ENCODE peak calls at places on chromosome 4, in four cellular contexts. One of them, this sample, is unnamed.

GRCh38 chr4:127140306-127140705 is 492.5 kb upstream of the INTU start:
- DNase-seq in psoas muscle: no peak
- DNase-seq in NB4: no peak
- DNase-seq in bronchial epithelial cell: peak
- DNase-seq in this sample: no peak

GRCh38 chr4:169815606-169816005 is 57.9 kb upstream of the HPF1 start:
- DNase-seq in NB4: no peak
- DNase-seq in psoas muscle: no peak
- DNase-seq in bronchial epithelial cell: peak
- DNase-seq in this sample: no peak

GRCh38 chr4:137994858-137995257 is 247.3 kb downstream of the SLC7A11 start:
- DNase-seq in psoas muscle: no peak
- DNase-seq in bronchial epithelial cell: no peak
- DNase-seq in NB4: no peak
- DNase-seq in this sample: no peak

GRCh38 chr4:87011340-87012034 is 76.7 kb downstream of the AFF1 start:
- DNase-seq in NB4: peak
- DNase-seq in bronchial epithelial cell: peak
- DNase-seq in psoas muscle: no peak
- DNase-seq in this sample: no peak

GRCh38 chr4:80911458-80911857 is 119.0 kb upstream of the BMP3 start:
- DNase-seq in NB4: no peak
- DNase-seq in psoas muscle: no peak
- DNase-seq in bronchial epithelial cell: no peak
- DNase-seq in this sample: no peak

GRCh38 chr4:36332023-36332781 is 50.8 kb downstream of the DTHD1 start:
- DNase-seq in NB4: no peak
- DNase-seq in bronchial epithelial cell: no peak
- DNase-seq in psoas muscle: no peak
- DNase-seq in this sample: no peak

GRCh38 chr4:53656421-53656981 is 65.2 kb upstream of the LNX1 start:
- DNase-seq in NB4: no peak
- DNase-seq in psoas muscle: no peak
- DNase-seq in bronchial epithelial cell: no peak
- DNase-seq in this sample: no peak

GRCh38 chr4:86359944-86360478 is at the start of gene MAPK10:
- DNase-seq in bronchial epithelial cell: peak
- DNase-seq in psoas muscle: peak
- DNase-seq in NB4: peak
- DNase-seq in this sample: peak

GRCh38 chr4:90852232-90852631 is 725.0 kb downstream of the CCSER1 start:
- DNase-seq in psoas muscle: no peak
- DNase-seq in NB4: no peak
- DNase-seq in bronchial epithelial cell: no peak
- DNase-seq in this sample: no peak

GRCh38 chr4:6324461-6324998 is 54.9 kb downstream of the WFS1 start:
- DNase-seq in NB4: no peak
- DNase-seq in psoas muscle: no peak
- DNase-seq in bronchial epithelial cell: no peak
- DNase-seq in this sample: no peak

GRCh38 chr4:166318810-166319525 is 445.9 kb downstream of the TLL1 start:
- DNase-seq in bronchial epithelial cell: peak
- DNase-seq in psoas muscle: no peak
- DNase-seq in NB4: no peak
- DNase-seq in this sample: no peak

GRCh38 chr4:171484681-171485080 is 328.5 kb upstream of the GALNTL6 start:
- DNase-seq in NB4: no peak
- DNase-seq in psoas muscle: no peak
- DNase-seq in bronchial epithelial cell: peak
- DNase-seq in this sample: no peak

GRCh38 chr4:25401066-25401465 is 24.0 kb downstream of the ANAPC4 start:
- DNase-seq in psoas muscle: no peak
- DNase-seq in bronchial epithelial cell: peak
- DNase-seq in NB4: no peak
- DNase-seq in this sample: no peak

GRCh38 chr4:865121-865465 is 39.2 kb upstream of the CPLX1 start:
- DNase-seq in bronchial epithelial cell: no peak
- DNase-seq in psoas muscle: no peak
- DNase-seq in NB4: no peak
- DNase-seq in this sample: peak

GRCh38 chr4:46389301-46389761 is 597 bp downstream of the GABRA2 start:
- DNase-seq in bronchial epithelial cell: no peak
- DNase-seq in NB4: no peak
- DNase-seq in psoas muscle: no peak
- DNase-seq in this sample: no peak

GRCh38 chr4:26323807-26324206 is 3.0 kb downstream of the RBPJ start:
- DNase-seq in bronchial epithelial cell: no peak
- DNase-seq in NB4: no peak
- DNase-seq in psoas muscle: no peak
- DNase-seq in this sample: no peak

GRCh38 chr4:73309211-73309610 is 50.6 kb upstream of the ANKRD17 start:
- DNase-seq in psoas muscle: no peak
- DNase-seq in NB4: no peak
- DNase-seq in bronchial epithelial cell: peak
- DNase-seq in this sample: no peak

GRCh38 chr4:181870326-181870725 is 372.9 kb upstream of the TENM3 start:
- DNase-seq in bronchial epithelial cell: peak
- DNase-seq in psoas muscle: no peak
- DNase-seq in NB4: no peak
- DNase-seq in this sample: no peak

GRCh38 chr4:147833254-147833653 is 101.4 kb downstream of the ARHGAP10 start:
- DNase-seq in NB4: no peak
- DNase-seq in bronchial epithelial cell: peak
- DNase-seq in psoas muscle: no peak
- DNase-seq in this sample: no peak

GRCh38 chr4:182818926-182819730 is 98.1 kb downstream of the DCTD start:
- DNase-seq in bronchial epithelial cell: no peak
- DNase-seq in psoas muscle: no peak
- DNase-seq in NB4: no peak
- DNase-seq in this sample: no peak

GRCh38 chr4:82431026-82431745 is 796 bp downstream of the ENOPH1 start:
- DNase-seq in NB4: peak
- DNase-seq in psoas muscle: peak
- DNase-seq in bronchial epithelial cell: no peak
- DNase-seq in this sample: peak

GRCh38 chr4:36757623-36758311 is 476.4 kb downstream of the DTHD1 start:
- DNase-seq in psoas muscle: no peak
- DNase-seq in bronchial epithelial cell: peak
- DNase-seq in NB4: no peak
- DNase-seq in this sample: no peak

GRCh38 chr4:102883278-102883677 is 14.5 kb downstream of the CISD2 start:
- DNase-seq in bronchial epithelial cell: no peak
- DNase-seq in NB4: no peak
- DNase-seq in psoas muscle: no peak
- DNase-seq in this sample: no peak
- H3K4me3 ChIP-seq in bronchial epithelial cell: no peak
- H3K4me3 ChIP-seq in NB4: no peak
- H3K4me3 ChIP-seq in psoas muscle: no peak
- H3K4me3 ChIP-seq in this sample: no peak

GRCh38 chr4:16079046-16079445 is 4.8 kb downstream of the PROM1 start:
- DNase-seq in psoas muscle: no peak
- DNase-seq in bronchial epithelial cell: peak
- DNase-seq in NB4: no peak
- DNase-seq in this sample: no peak

GRCh38 chr4:16085822-16086221 is 2.0 kb upstream of the PROM1 start:
- DNase-seq in bronchial epithelial cell: no peak
- DNase-seq in NB4: no peak
- DNase-seq in psoas muscle: no peak
- DNase-seq in this sample: no peak

GRCh38 chr4:16083217-16084191 is at the start of gene PROM1:
- DNase-seq in NB4: no peak
- DNase-seq in bronchial epithelial cell: no peak
- DNase-seq in psoas muscle: no peak
- DNase-seq in this sample: peak

GRCh38 chr4:16082038-16082423 is 1.8 kb downstream of the PROM1 start:
- DNase-seq in psoas muscle: no peak
- DNase-seq in bronchial epithelial cell: no peak
- DNase-seq in NB4: no peak
- DNase-seq in this sample: no peak

DNA sequence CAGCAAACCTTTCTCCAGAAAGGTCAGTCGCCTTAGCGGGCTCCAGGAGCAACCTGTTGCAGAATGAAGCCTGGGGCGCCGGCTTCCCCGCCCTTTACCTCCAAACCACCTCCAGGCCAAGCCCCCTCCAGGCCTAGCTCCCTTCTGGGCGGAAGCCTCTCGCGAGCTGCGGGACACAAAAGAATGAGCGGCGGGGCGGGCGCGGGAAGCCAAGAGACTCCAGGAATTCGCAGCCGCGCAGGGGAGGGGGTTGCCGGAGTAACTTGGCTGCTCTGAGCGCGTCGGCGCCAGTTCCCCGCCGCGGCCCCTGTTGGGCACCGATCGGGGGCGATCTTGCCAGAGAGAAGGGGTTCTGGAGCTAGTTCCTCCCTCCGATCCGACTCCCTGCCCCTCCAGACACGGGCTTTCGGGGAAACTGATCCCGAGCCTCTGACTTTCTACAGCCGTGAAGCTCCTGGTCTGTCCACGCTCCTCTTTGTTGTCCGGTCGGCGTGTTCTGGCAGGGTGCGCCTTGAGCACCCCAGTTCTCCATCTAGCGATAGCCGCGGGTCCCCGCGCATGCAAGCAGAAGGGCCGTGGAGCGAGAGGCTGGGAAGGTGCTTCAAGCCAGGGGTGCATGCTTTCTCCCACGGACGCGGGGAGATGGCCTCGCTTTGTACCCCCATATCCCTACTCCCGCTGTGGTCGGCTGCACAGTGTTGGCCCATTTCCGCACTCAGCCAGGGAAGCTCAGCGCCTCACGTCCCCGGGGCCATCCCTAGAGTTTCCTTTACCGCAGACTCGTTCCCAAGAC is 1.2 kb downstream of the PROM1 start:
- DNase-seq in psoas muscle: no peak
- DNase-seq in bronchial epithelial cell: no peak
- DNase-seq in NB4: no peak
- DNase-seq in this sample: peak
- H3K4me3 ChIP-seq in psoas muscle: peak
- H3K4me3 ChIP-seq in bronchial epithelial cell: no peak
- H3K4me3 ChIP-seq in NB4: no peak
- H3K4me3 ChIP-seq in this sample: peak

GRCh38 chr4:13527192-13527982 is 16.9 kb downstream of the NKX3-2 start:
- DNase-seq in bronchial epithelial cell: no peak
- DNase-seq in psoas muscle: no peak
- DNase-seq in NB4: no peak
- DNase-seq in this sample: no peak

GRCh38 chr4:13529130-13529919 is 15.0 kb downstream of the NKX3-2 start:
- DNase-seq in psoas muscle: no peak
- DNase-seq in bronchial epithelial cell: no peak
- DNase-seq in NB4: peak
- DNase-seq in this sample: no peak

GRCh38 chr4:13528823-13529129 is 15.5 kb downstream of the NKX3-2 start:
- DNase-seq in bronchial epithelial cell: no peak
- DNase-seq in psoas muscle: no peak
- DNase-seq in NB4: no peak
- DNase-seq in this sample: no peak

GRCh38 chr4:13526658-13527057 is 17.6 kb downstream of the NKX3-2 start:
- DNase-seq in bronchial epithelial cell: no peak
- DNase-seq in NB4: no peak
- DNase-seq in psoas muscle: no peak
- DNase-seq in this sample: no peak

DNA sequence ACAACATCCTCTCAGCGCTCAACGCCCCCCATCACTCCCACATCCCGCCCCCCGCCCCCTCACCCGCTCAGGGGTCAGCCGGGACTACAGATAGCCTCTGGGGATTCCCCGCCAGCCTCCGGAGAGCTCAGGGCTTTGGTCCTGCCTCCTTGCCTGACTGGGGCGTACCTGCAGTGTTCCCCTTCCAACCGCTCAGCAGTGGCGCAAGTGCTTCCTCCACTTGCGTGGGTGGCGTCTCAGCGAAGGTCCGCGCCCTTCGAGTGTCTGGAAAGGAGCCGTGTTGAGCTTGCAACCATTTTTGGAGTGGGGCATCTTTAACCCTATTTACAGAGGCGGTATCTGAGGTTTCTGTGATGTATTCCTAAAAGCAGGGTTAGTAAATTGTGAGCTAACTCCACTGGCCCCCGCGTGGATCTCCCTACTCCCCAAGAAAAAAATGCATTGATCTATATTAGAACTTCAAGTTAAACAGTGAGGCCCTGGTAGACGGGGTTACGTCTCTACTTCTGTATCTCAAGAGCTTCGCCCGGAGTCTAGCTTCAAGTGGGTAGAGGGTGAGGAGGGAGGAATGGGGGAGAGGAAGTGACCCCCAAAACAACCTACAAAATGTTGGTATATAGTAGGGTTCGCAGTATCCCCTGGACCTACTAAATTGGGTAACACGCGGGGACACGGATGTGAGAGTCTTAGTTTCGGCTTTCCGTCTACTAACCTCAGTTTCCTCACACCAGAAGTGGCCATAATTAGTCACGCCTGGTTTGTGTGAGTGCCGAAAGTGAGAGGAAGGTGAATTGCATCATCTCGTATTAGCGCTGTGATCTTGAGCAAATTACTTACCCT is 16.1 kb downstream of the NKX3-2 start:
- DNase-seq in psoas muscle: no peak
- DNase-seq in NB4: peak
- DNase-seq in bronchial epithelial cell: peak
- DNase-seq in this sample: no peak
- H3K4me3 ChIP-seq in psoas muscle: no peak
- H3K4me3 ChIP-seq in NB4: peak
- H3K4me3 ChIP-seq in bronchial epithelial cell: no peak
- H3K4me3 ChIP-seq in this sample: no peak

GRCh38 chr4:3368841-3369760 is 72.7 kb upstream of the HGFAC start:
- DNase-seq in bronchial epithelial cell: no peak
- DNase-seq in NB4: peak
- DNase-seq in psoas muscle: no peak
- DNase-seq in this sample: peak
- H3K4me3 ChIP-seq in bronchial epithelial cell: no peak
- H3K4me3 ChIP-seq in NB4: peak
- H3K4me3 ChIP-seq in psoas muscle: peak
- H3K4me3 ChIP-seq in this sample: no peak

This sample was measured in right lobe of liver.